ENCODE peak calls at places on chromosomes 5 and 9, in ten cellular contexts. R, Z, N, K, F, T, M, P, G and I are unnamed samples.
A peak's percentile ranks its signal among the peaks of the same experiment; 100 is the strongest.

GRCh38 chr5:11547730-11548129 is 356.5 kb downstream of the CTNND2 start:
- DNase-seq in R (no peak), Z (no peak), N (no peak), K (no peak), F (no peak), T (no peak), M (no peak), P (no peak), G (no peak), I (no peak)

GRCh38 chr5:32712463-32713395 is 1.6 kb downstream of the NPR3 start:
- DNase-seq in R (no peak), Z (peak; percentile 24), N (peak; percentile 12), K (no peak), F (peak; percentile 19), T (no peak), M (peak; percentile 45), P (no peak), G (peak; percentile 43), I (no peak)

GRCh38 chr9:32705059-32705458 is 69.6 kb upstream of the TAF1L start:
- DNase-seq in R (no peak), Z (peak; percentile 73), N (no peak), K (no peak), F (peak; percentile 33), T (peak; percentile 43), M (peak; percentile 37), P (no peak), G (peak; percentile 41), I (no peak)

GRCh38 chr9:13358128-13358527 is 78.6 kb upstream of the MPDZ start:
- DNase-seq in R (no peak), Z (peak; percentile 54), N (no peak), K (no peak), F (peak; percentile 66), T (peak; percentile 24), M (peak; percentile 72), P (no peak), G (peak; percentile 85), I (no peak)

GRCh38 chr9:128818839-128819715 is 777 bp downstream of the ENDOG start:
- DNase-seq in R (peak; percentile 23), Z (peak; percentile 29), N (peak; percentile 25), K (no peak), F (peak; percentile 53), T (peak; percentile 49), M (peak; percentile 58), P (peak; percentile 48), G (no peak), I (peak; percentile 14)

GRCh38 chr9:129320575-129321311 is 142.7 kb upstream of the IER5L start:
- DNase-seq in R (no peak), Z (peak; percentile 48), N (peak; percentile 97), K (peak; percentile 84), F (peak; percentile 95), T (peak; percentile 90), M (peak; percentile 72), P (peak; percentile 55), G (peak; percentile 78), I (peak; percentile 48)

GRCh38 chr5:36462295-36463021 is 143.9 kb upstream of the SLC1A3 start:
- DNase-seq in R (no peak), Z (peak; percentile 79), N (no peak), K (no peak), F (no peak), T (no peak), M (peak; percentile 15), P (no peak), G (no peak), I (no peak)

GRCh38 chr5:98414938-98415337 is 358.5 kb upstream of the RGMB start:
- DNase-seq in R (no peak), Z (peak; percentile 95), N (no peak), K (no peak), F (no peak), T (peak; percentile 9), M (peak; percentile 99), P (no peak), G (peak; percentile 95), I (no peak)

GRCh38 chr9:137198051-137198747 is 2.3 kb downstream of the TPRN start:
- DNase-seq in R (no peak), Z (no peak), N (no peak), K (no peak), F (no peak), T (no peak), M (no peak), P (no peak), G (no peak), I (no peak)

GRCh38 chr9:98765276-98765675 is 31.1 kb downstream of the ANKS6 start:
- DNase-seq in R (no peak), Z (peak; percentile 61), N (no peak), K (no peak), F (no peak), T (no peak), M (no peak), P (no peak), G (no peak), I (no peak)

GRCh38 chr5:153429734-153430133 is 60.7 kb upstream of the GRIA1 start:
- DNase-seq in R (no peak), Z (no peak), N (no peak), K (no peak), F (no peak), T (no peak), M (no peak), P (no peak), G (no peak), I (no peak)

GRCh38 chr9:4258321-4259093 is 41.4 kb downstream of the GLIS3 start:
- DNase-seq in R (no peak), Z (peak; percentile 77), N (no peak), K (no peak), F (no peak), T (peak; percentile 30), M (peak; percentile 78), P (no peak), G (peak; percentile 91), I (no peak)

GRCh38 chr5:157543825-157544622 is 31.6 kb downstream of the ADAM19 start:
- DNase-seq in R (peak; percentile 13), Z (no peak), N (no peak), K (no peak), F (no peak), T (no peak), M (no peak), P (no peak), G (peak; percentile 73), I (no peak)

GRCh38 chr9:17398351-17398750 is 180.5 kb upstream of the SH3GL2 start:
- DNase-seq in R (no peak), Z (no peak), N (no peak), K (no peak), F (peak; percentile 18), T (no peak), M (no peak), P (no peak), G (peak; percentile 8), I (no peak)

GRCh38 chr5:5198111-5198510 is 58.0 kb downstream of the ADAMTS16 start:
- DNase-seq in R (no peak), Z (no peak), N (no peak), K (no peak), F (no peak), T (no peak), M (peak; percentile 33), P (no peak), G (no peak), I (no peak)

GRCh38 chr5:158832096-158832495 is 267.6 kb downstream of the EBF1 start:
- DNase-seq in R (no peak), Z (no peak), N (no peak), K (no peak), F (no peak), T (no peak), M (no peak), P (no peak), G (peak; percentile 60), I (no peak)

GRCh38 chr5:160919610-160920009 is 67.6 kb upstream of the ATP10B start:
- DNase-seq in R (no peak), Z (no peak), N (no peak), K (no peak), F (no peak), T (no peak), M (no peak), P (no peak), G (no peak), I (no peak)

GRCh38 chr9:127721391-127721821 is 5.5 kb downstream of the TTC16 start:
- DNase-seq in R (no peak), Z (peak; percentile 79), N (no peak), K (no peak), F (no peak), T (no peak), M (no peak), P (no peak), G (no peak), I (no peak)

GRCh38 chr9:126470251-126470993 is 143.3 kb upstream of the LMX1B start:
- DNase-seq in R (no peak), Z (no peak), N (no peak), K (no peak), F (no peak), T (no peak), M (peak; percentile 27), P (no peak), G (no peak), I (no peak)

GRCh38 chr9:123867971-123868370 is 62.0 kb downstream of the DENND1A start:
- DNase-seq in R (no peak), Z (no peak), N (no peak), K (no peak), F (peak; percentile 43), T (no peak), M (no peak), P (no peak), G (peak; percentile 28), I (no peak)

GRCh38 chr9:129225815-129226214 is 47.8 kb upstream of the IER5L start:
- DNase-seq in R (no peak), Z (peak; percentile 63), N (peak; percentile 82), K (no peak), F (peak; percentile 94), T (peak; percentile 96), M (peak; percentile 78), P (no peak), G (peak; percentile 86), I (peak; percentile 35)

GRCh38 chr5:109281136-109281690 is 128.6 kb downstream of the PJA2 start:
- DNase-seq in R (no peak), Z (peak; percentile 40), N (no peak), K (no peak), F (no peak), T (no peak), M (no peak), P (no peak), G (no peak), I (no peak)

GRCh38 chr5:122547669-122548068 is 227.2 kb upstream of the SNX2 start:
- DNase-seq in R (no peak), Z (no peak), N (no peak), K (no peak), F (no peak), T (no peak), M (no peak), P (no peak), G (no peak), I (no peak)

GRCh38 chr5:57431816-57432215 is 50.8 kb downstream of the ACTBL2 start:
- DNase-seq in R (no peak), Z (no peak), N (no peak), K (no peak), F (no peak), T (no peak), M (no peak), P (no peak), G (no peak), I (no peak)

GRCh38 chr5:3006526-3006925 is 255.0 kb upstream of the IRX2 start:
- DNase-seq in R (no peak), Z (no peak), N (no peak), K (peak; percentile 37), F (no peak), T (no peak), M (no peak), P (no peak), G (no peak), I (no peak)

GRCh38 chr5:132265336-132266030 is 8.0 kb downstream of the PDLIM4 start:
- DNase-seq in R (no peak), Z (peak; percentile 83), N (no peak), K (no peak), F (peak; percentile 87), T (peak; percentile 98), M (peak; percentile 97), P (no peak), G (peak; percentile 95), I (no peak)

GRCh38 chr5:139459451-139459934 is 3.0 kb downstream of the ECSCR start:
- DNase-seq in R (peak; percentile 24), Z (peak; percentile 39), N (no peak), K (no peak), F (no peak), T (no peak), M (no peak), P (no peak), G (peak; percentile 34), I (no peak)

GRCh38 chr5:80255425-80255751 is 460 bp downstream of the SERINC5 start:
- DNase-seq in R (peak; percentile 29), Z (peak; percentile 80), N (peak; percentile 48), K (peak; percentile 86), F (peak; percentile 63), T (peak; percentile 73), M (peak; percentile 71), P (no peak), G (peak; percentile 64), I (no peak)